ENCODE peak calls at places on chromosomes 6 and 20, in five cellular contexts. P is A549, G is WTC11, R is NB4, B is H1. W is an unnamed sample.

GRCh38 chr6:5776104-5776503 is 230.6 kb downstream of the NRN1 start:
- DNase-seq in P (no peak), G (no peak), R (no peak), B (no peak), W (no peak)

GRCh38 chr6:90284745-90285481 is 11.7 kb downstream of the BACH2 start:
- DNase-seq in P (no peak), G (no peak), R (peak), B (no peak), W (peak)

GRCh38 chr20:991850-992249 is 10.3 kb downstream of the RSPO4 start:
- DNase-seq in P (no peak), G (peak), R (peak), B (no peak), W (no peak)

GRCh38 chr6:52135217-52135616 is 47.8 kb upstream of the PKHD1 start:
- DNase-seq in P (no peak), G (no peak), R (no peak), B (no peak), W (no peak)

GRCh38 chr6:15017251-15017650 is 228.6 kb upstream of the JARID2 start:
- DNase-seq in P (no peak), G (peak), R (peak), B (peak), W (no peak)

GRCh38 chr6:116287668-116288282 is 8.0 kb upstream of the TSPYL1 start:
- DNase-seq in P (no peak), G (no peak), R (peak), B (no peak), W (peak)

GRCh38 chr6:93496548-93496947 is 77.2 kb upstream of the EPHA7 start:
- DNase-seq in P (no peak), G (no peak), R (no peak), B (no peak), W (no peak)

GRCh38 chr6:53671111-53671510 is 5.6 kb upstream of the KLHL31 start:
- DNase-seq in P (no peak), G (no peak), R (no peak), B (no peak), W (no peak)

GRCh38 chr6:95545226-95545625 is 32.1 kb upstream of the MANEA start:
- DNase-seq in P (no peak), G (no peak), R (no peak), B (no peak), W (no peak)

GRCh38 chr6:87756858-87757257 is 54.8 kb upstream of the AKIRIN2 start:
- DNase-seq in P (no peak), G (no peak), R (peak), B (no peak), W (peak)

GRCh38 chr6:155126727-155127439 is 131.8 kb downstream of the TIAM2 start:
- DNase-seq in P (peak), G (no peak), R (peak), B (no peak), W (peak)

GRCh38 chr6:57173056-57173885 is 1.1 kb downstream of the BAG2 start:
- DNase-seq in P (peak), G (no peak), R (peak), B (no peak), W (no peak)

GRCh38 chr6:41505084-41506049 is 40.8 kb upstream of the FOXP4 start:
- DNase-seq in P (no peak), G (peak), R (no peak), B (peak), W (peak)

GRCh38 chr6:75201901-75202672 is 3.8 kb downstream of the COL12A1 start:
- DNase-seq in P (no peak), G (peak), R (no peak), B (peak), W (peak)

GRCh38 chr6:41538556-41539182 is 7.5 kb upstream of the FOXP4 start:
- DNase-seq in P (no peak), G (no peak), R (peak), B (no peak), W (no peak)

GRCh38 chr6:28838289-28838633 is 85.5 kb downstream of the TRIM27 start:
- DNase-seq in P (no peak), G (peak), R (peak), B (peak), W (peak)

GRCh38 chr20:44805335-44805734 is 5.0 kb downstream of the RIMS4 start:
- DNase-seq in P (no peak), G (no peak), R (peak), B (no peak), W (no peak)

GRCh38 chr20:44411020-44411756 is 55.7 kb downstream of the HNF4A start:
- DNase-seq in P (no peak), G (no peak), R (no peak), B (no peak), W (no peak)

GRCh38 chr6:48111143-48111506 is at the start of gene PTCHD4:
- DNase-seq in P (no peak), G (peak), R (no peak), B (no peak), W (peak)

GRCh38 chr20:13455713-13456112 is 183.0 kb downstream of the TASP1 start:
- DNase-seq in P (no peak), G (no peak), R (no peak), B (no peak), W (no peak)

GRCh38 chr20:13723015-13723414 is 61.7 kb downstream of the ESF1 start:
- DNase-seq in P (no peak), G (no peak), R (peak), B (no peak), W (no peak)

GRCh38 chr6:37585523-37585905 is 85.8 kb upstream of the CCDC167 start:
- DNase-seq in P (no peak), G (no peak), R (no peak), B (no peak), W (no peak)

GRCh38 chr20:49132995-49133451 is 55.1 kb downstream of the STAU1 start:
- DNase-seq in P (peak), G (no peak), R (peak), B (no peak), W (peak)

GRCh38 chr6:53418288-53418687 is 69.5 kb upstream of the ELOVL5 start:
- DNase-seq in P (no peak), G (no peak), R (no peak), B (no peak), W (no peak)

GRCh38 chr6:15400572-15401004 is 154.7 kb downstream of the JARID2 start:
- DNase-seq in P (peak), G (peak), R (peak), B (no peak), W (peak)

GRCh38 chr6:144639654-144640053 is 354.5 kb downstream of the UTRN start:
- DNase-seq in P (no peak), G (no peak), R (no peak), B (no peak), W (no peak)

GRCh38 chr6:12222405-12223366 is 67.5 kb upstream of the EDN1 start:
- DNase-seq in P (no peak), G (no peak), R (no peak), B (no peak), W (no peak)

GRCh38 chr20:61539706-61540360 is 287.8 kb downstream of the CDH4 start:
- DNase-seq in P (no peak), G (no peak), R (no peak), B (no peak), W (no peak)

GRCh38 chr6:72784581-72784980 is 162.7 kb downstream of the KCNQ5 start:
- DNase-seq in P (no peak), G (no peak), R (no peak), B (no peak), W (no peak)

GRCh38 chr6:32666420-32667300 is at the start of gene HLA-DQB1:
- DNase-seq in P (peak), G (no peak), R (peak), B (no peak), W (peak)

GRCh38 chr6:149064026-149065017 is 253.2 kb upstream of the TAB2 start:
- DNase-seq in P (no peak), G (no peak), R (no peak), B (no peak), W (no peak)

GRCh38 chr6:168053086-168053956 is 25.7 kb downstream of the FRMD1 start:
- DNase-seq in P (no peak), G (no peak), R (no peak), B (no peak), W (no peak)

GRCh38 chr20:41853803-41854202 is 235.6 kb upstream of the CHD6 start:
- DNase-seq in P (no peak), G (no peak), R (no peak), B (no peak), W (no peak)

GRCh38 chr6:129606664-129607063 is 103.3 kb downstream of the ARHGAP18 start:
- DNase-seq in P (no peak), G (no peak), R (no peak), B (no peak), W (no peak)

GRCh38 chr6:169449221-169449620 is 195.6 kb upstream of the THBS2 start:
- DNase-seq in P (no peak), G (no peak), R (no peak), B (no peak), W (no peak)

GRCh38 chr6:159151266-159151855 is 17.8 kb upstream of the FNDC1 start:
- DNase-seq in P (peak), G (peak), R (peak), B (no peak), W (peak)

GRCh38 chr6:133952815-133953633 is at the start of gene TBPL1:
- DNase-seq in P (peak), G (peak), R (peak), B (peak), W (peak)

GRCh38 chr6:105649192-105649591 is 246.3 kb upstream of the PREP start:
- DNase-seq in P (no peak), G (no peak), R (no peak), B (no peak), W (no peak)

GRCh38 chr6:7138111-7138510 is 30.4 kb downstream of the RREB1 start:
- DNase-seq in P (no peak), G (no peak), R (no peak), B (no peak), W (no peak)

GRCh38 chr6:7137335-7138106 is 29.8 kb downstream of the RREB1 start:
- DNase-seq in P (no peak), G (no peak), R (peak), B (peak), W (peak)

GRCh38 chr6:7134999-7135735 is 27.4 kb downstream of the RREB1 start:
- DNase-seq in P (no peak), G (no peak), R (peak), B (no peak), W (no peak)

GRCh38 chr6:7136859-7137334 is 29.1 kb downstream of the RREB1 start:
- DNase-seq in P (no peak), G (no peak), R (peak), B (peak), W (no peak)

GRCh38 chr6:7135755-7136154 is 28.0 kb downstream of the RREB1 start:
- DNase-seq in P (no peak), G (no peak), R (peak), B (no peak), W (no peak)
- TF ChIP-seq MAX in P (no peak), G (no peak), R (no peak), B (no peak), W (no peak)

DNA sequence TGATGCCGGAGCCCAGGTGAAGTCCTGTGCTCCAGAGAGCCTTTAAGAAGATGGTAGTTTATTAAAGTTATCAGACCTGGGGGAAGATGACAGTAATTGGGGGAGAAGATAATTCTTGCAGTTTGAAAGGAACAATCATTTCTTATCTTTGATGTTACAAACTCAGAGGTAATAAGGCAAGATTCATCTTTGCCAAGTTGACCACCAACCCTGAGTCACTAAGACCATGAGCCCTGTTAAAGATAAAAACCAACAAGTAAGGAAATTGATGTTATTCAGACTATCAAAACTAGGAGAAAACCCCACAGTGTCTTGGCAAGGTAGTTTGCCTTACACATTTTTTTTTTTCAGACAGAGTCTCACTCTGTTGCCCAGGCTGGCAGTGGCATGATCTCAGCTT is 73.1 kb downstream of the MKKS start:
- DNase-seq in P (no peak), G (no peak), R (no peak), B (no peak), W (no peak)
- TF ChIP-seq MAX in P (no peak), G (no peak), R (no peak), B (no peak), W (no peak)

DNA sequence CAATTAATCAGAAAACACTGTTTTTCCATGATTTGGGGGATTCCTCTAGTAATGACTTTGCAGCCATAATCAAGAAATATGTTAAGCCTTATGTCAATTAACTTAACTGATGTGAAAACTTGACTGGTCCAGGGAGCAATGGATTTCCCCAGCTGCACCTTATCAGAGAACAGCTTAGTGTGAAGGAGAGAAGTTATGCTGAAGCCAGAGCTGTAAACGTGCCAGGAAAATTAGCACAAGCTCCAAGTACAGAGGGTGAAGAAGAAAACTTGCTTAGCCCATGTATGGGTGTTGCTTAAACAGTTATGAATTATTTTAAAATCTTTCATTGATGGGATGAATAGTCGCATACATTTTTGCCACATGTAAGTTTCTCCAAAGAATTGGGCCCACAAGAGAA is 214.9 kb upstream of the RNF217 start:
- DNase-seq in P (no peak), G (no peak), R (no peak), B (no peak), W (no peak)
- TF ChIP-seq MAX in P (no peak), G (no peak), R (no peak), B (no peak), W (no peak)

DNA sequence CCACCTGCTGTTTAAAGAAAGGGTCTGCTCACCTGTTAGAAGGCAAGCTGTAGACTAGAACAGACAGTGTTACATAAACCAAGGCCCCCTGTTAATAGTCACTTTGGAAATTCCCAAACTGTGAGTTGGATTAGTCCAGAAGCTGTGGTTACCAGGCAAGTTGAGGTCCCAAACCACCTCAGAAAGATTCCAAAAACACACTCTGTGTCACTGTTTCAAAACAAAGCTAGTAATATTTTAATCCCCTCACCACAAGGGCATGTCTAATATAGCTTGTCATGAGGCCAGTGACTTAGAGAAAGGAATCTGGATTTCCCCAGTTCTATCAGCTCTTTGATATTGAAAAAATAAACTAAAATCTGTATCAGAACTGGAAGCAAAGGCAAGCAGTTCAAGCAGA is 244.6 kb downstream of the HAO1 start:
- DNase-seq in P (no peak), G (no peak), R (no peak), B (no peak), W (no peak)
- TF ChIP-seq MAX in P (no peak), G (no peak), R (no peak), B (no peak), W (no peak)

DNA sequence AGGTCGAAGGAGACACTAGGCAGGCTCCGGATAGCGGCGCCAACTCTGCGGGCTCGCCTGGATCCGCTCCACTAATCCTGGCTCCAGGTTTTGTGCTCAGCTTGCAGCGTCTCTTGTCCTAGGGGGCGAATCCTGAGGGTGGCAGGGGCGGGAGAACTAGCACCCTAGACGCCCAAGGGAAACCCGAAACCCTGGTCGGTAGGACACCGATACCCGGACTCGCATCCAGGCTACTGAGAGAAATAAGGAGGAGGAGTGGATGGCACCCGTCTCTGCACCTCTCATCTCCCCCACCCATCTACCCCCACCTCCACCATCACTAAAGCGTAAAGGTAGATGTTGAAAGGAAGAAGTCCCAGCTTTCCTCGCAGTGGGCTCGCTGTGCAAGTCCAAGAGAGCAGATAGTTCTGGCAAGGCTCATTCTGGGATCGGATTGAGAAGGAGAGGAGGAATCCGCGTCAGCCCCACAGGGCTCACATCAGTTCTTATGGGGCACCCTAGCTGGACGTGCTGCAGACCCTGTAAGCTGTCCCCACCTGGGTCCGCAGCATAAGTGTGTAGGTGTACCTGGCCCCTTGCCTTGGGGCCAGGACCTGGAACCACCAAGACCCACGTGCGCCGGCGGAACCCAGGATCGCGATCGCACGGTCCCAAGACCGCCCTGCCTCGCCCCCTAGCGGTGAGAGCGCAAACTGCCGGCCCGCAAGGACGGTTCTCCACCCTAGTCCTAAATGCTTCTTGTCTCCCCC is 6.9 kb downstream of the SLC32A1 start:
- DNase-seq in P (peak), G (peak), R (peak), B (peak), W (peak)
- TF ChIP-seq MAX in P (peak), G (peak), R (peak), B (peak), W (peak)

GRCh38 chr20:59144831-59145196 is 18.8 kb upstream of the ZNF831 start:
- DNase-seq in P (no peak), G (no peak), R (no peak), B (no peak), W (no peak)

GRCh38 chr20:59144179-59144830 is 19.3 kb upstream of the ZNF831 start:
- DNase-seq in P (no peak), G (no peak), R (peak), B (no peak), W (no peak)

GRCh38 chr20:59139998-59140397 is 23.6 kb upstream of the ZNF831 start:
- DNase-seq in P (no peak), G (no peak), R (peak), B (no peak), W (no peak)

GRCh38 chr20:59143326-59143725 is 20.3 kb upstream of the ZNF831 start:
- DNase-seq in P (no peak), G (no peak), R (no peak), B (no peak), W (no peak)

GRCh38 chr20:59141818-59142581 is 21.6 kb upstream of the ZNF831 start:
- DNase-seq in P (no peak), G (peak), R (peak), B (peak), W (no peak)
- TF ChIP-seq MAX in P (no peak), G (no peak), R (no peak), B (no peak), W (no peak)

DNA sequence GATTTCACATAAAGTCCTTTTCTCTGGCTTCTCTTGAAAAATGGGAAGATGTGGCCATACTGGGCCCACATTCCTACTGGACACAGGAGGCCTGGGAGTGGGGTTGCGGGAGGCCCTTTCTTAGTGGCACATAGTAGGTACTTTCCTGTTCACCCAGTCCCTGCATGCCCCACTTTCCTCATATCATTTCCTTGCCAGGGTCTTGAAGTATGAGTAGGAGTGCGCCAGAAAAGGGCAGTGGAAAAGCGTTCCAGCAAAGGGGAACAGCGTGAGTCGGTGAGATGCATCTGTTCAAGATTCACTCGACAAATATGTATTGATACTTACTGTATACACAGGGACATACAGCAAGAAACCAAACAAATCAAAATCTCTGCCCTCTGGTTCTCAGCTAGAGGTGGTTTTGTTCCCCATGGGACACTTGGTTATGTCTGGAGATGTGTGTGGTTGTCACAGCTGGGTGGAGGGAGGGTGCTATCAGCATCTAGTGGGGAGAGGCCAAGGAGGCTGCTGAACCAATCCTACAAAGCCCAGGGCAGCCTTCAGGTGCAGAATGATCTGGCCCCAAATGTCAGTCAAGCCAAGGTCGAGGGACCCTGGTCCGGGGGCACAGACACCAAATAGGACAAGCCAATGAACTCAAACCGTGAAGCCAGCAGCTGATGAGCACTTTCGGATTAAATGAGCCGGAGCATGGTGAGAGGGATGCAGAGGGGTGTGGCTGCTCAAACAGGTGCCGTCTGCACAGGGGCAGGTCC is 151.4 kb downstream of the CEBPB start:
- DNase-seq in P (no peak), G (no peak), R (peak), B (no peak), W (no peak)
- TF ChIP-seq MAX in P (no peak), G (no peak), R (no peak), B (no peak), W (no peak)

DNA sequence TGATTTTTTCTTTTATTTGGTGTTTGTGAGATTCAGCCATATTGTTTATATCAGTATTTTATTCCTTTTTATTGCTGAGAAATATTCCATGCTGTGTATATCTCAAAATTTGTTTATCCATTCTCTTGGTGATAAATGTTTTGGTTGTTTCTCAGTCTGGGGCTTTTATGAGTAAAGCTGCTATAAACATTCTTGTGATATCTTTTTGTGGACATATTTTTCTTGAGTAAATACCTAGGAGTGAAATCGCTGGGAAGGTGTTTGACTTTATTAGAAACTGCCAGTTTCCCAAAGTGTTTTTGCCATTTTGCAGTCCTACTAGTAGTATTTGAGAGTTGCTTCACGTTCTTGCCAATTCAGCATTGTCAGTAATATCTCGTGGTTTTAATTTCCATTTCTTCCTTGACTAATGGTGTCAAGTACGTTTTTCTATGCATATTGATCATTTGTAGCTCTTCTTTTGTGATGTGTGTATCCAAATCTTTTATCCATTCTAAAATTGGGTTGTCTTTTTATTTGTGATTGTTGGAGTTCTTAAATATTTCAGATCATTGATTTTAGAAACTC is 31.1 kb upstream of the DYNLRB1 start:
- DNase-seq in P (no peak), G (no peak), R (no peak), B (no peak), W (no peak)
- TF ChIP-seq MAX in P (no peak), G (no peak), R (no peak), B (no peak), W (no peak)